ENCODE peak calls at places on chromosomes 5 and 9, in nine cellular contexts. J is T1000; W is central memory CD4-positive, alpha-beta T cell; G is left lobe of liver; D is iris pigment epithelial cell; A is kidney; O is posterior cingulate gyrus; E is pons; Z is HFFc6. C is an unnamed sample.

GRCh38 chr9:72602629-72603028 is 81.2 kb downstream of the TMC1 start:
- DNase-seq in J (no peak), W (no peak), G (no peak), D (no peak), A (no peak), O (no peak), E (no peak), Z (peak; percentile 50), C (peak; percentile 68)

GRCh38 chr5:28219539-28219938 is 1181.2 kb upstream of the CDH9 start:
- DNase-seq in J (no peak), W (no peak), G (no peak), D (no peak), A (no peak), O (no peak), E (no peak), Z (no peak), C (no peak)

GRCh38 chr5:124124711-124125229 is 612.8 kb downstream of the CSNK1G3 start:
- DNase-seq in J (no peak), W (no peak), G (no peak), D (no peak), A (no peak), O (no peak), E (peak; percentile 20), Z (no peak), C (no peak)

GRCh38 chr9:92100237-92100911 is 14.8 kb downstream of the SPTLC1 start:
- DNase-seq in J (no peak), W (no peak), G (no peak), D (peak; percentile 90), A (no peak), O (no peak), E (no peak), Z (peak; percentile 73), C (peak; percentile 68)

GRCh38 chr9:128685636-128686489 is 3.2 kb upstream of the SET start:
- DNase-seq in J (no peak), W (peak; percentile 27), G (no peak), D (peak; percentile 46), A (peak; percentile 53), O (peak; percentile 45), E (peak; percentile 17), Z (no peak), C (no peak)

GRCh38 chr9:116096046-116096445 is 57.5 kb upstream of the PAPPA start:
- DNase-seq in J (no peak), W (no peak), G (no peak), D (peak; percentile 55), A (no peak), O (no peak), E (no peak), Z (peak; percentile 55), C (no peak)

GRCh38 chr5:141439411-141440141 is 9.3 kb downstream of the PCDHGA12 start:
- DNase-seq in J (no peak), W (no peak), G (no peak), D (no peak), A (no peak), O (no peak), E (no peak), Z (peak; percentile 39), C (no peak)

GRCh38 chr9:91098203-91098602 is 263.5 kb downstream of the AUH start:
- DNase-seq in J (no peak), W (no peak), G (no peak), D (no peak), A (no peak), O (no peak), E (no peak), Z (no peak), C (no peak)

GRCh38 chr9:112489039-112489546 is 2.5 kb downstream of the KIAA1958 start:
- DNase-seq in J (no peak), W (no peak), G (no peak), D (no peak), A (no peak), O (peak; percentile 4), E (peak; percentile 84), Z (no peak), C (no peak)

GRCh38 chr5:146076455-146076854 is 28.9 kb downstream of the PLAC8L1 start:
- DNase-seq in J (no peak), W (no peak), G (no peak), D (no peak), A (no peak), O (peak; percentile 86), E (no peak), Z (no peak), C (no peak)

GRCh38 chr5:139164020-139164419 is 34.1 kb downstream of the SIL1 start:
- DNase-seq in J (no peak), W (no peak), G (no peak), D (peak; percentile 44), A (no peak), O (no peak), E (no peak), Z (no peak), C (peak; percentile 58)